ENCODE peak calls at places on chromosomes 4 and X, in four cellular contexts. One of them, this sample, is unnamed.

GRCh38 chrX:43456056-43456455 is 200.0 kb upstream of the MAOA start:
- DNase-seq in RWPE1: no peak
- DNase-seq in pancreas: no peak
- DNase-seq in Karpas-422: no peak
- DNase-seq in this sample: no peak

GRCh38 chr4:98113005-98113404 is 30.3 kb downstream of the STPG2 start:
- DNase-seq in Karpas-422: peak; percentile 67
- DNase-seq in RWPE1: no peak
- DNase-seq in pancreas: no peak
- DNase-seq in this sample: no peak

GRCh38 chrX:97199501-97199900 is 315.8 kb downstream of the RPA4 start:
- DNase-seq in pancreas: no peak
- DNase-seq in Karpas-422: no peak
- DNase-seq in RWPE1: no peak
- DNase-seq in this sample: no peak

GRCh38 chr4:125316391-125316780 is 1.6 kb downstream of the FAT4 start:
- DNase-seq in pancreas: peak; percentile 24
- DNase-seq in RWPE1: peak; percentile 34
- DNase-seq in Karpas-422: no peak
- DNase-seq in this sample: peak; percentile 56

GRCh38 chrX:63250253-63250868 is 100.8 kb downstream of the SPIN4 start:
- DNase-seq in pancreas: peak; percentile 34
- DNase-seq in RWPE1: peak; percentile 10
- DNase-seq in Karpas-422: peak; percentile 92
- DNase-seq in this sample: no peak

GRCh38 chr4:2266181-2266580 is 4.3 kb upstream of the MXD4 start:
- DNase-seq in pancreas: no peak
- DNase-seq in RWPE1: no peak
- DNase-seq in Karpas-422: no peak
- DNase-seq in this sample: peak; percentile 66

GRCh38 chr4:154616731-154617130 is 4.3 kb upstream of the FGG start:
- DNase-seq in Karpas-422: no peak
- DNase-seq in pancreas: no peak
- DNase-seq in RWPE1: no peak
- DNase-seq in this sample: no peak

GRCh38 chrX:11406109-11406755 is 113.0 kb downstream of the AMELX start:
- DNase-seq in pancreas: no peak
- DNase-seq in RWPE1: no peak
- DNase-seq in Karpas-422: no peak
- DNase-seq in this sample: no peak

GRCh38 chrX:129108936-129109335 is 414.4 kb downstream of the SMARCA1 start:
- DNase-seq in Karpas-422: no peak
- DNase-seq in pancreas: no peak
- DNase-seq in RWPE1: no peak
- DNase-seq in this sample: no peak

GRCh38 chr4:13483142-13484044 is 747 bp downstream of the RAB28 start:
- DNase-seq in RWPE1: peak; percentile 27
- DNase-seq in Karpas-422: peak; percentile 77
- DNase-seq in pancreas: no peak
- DNase-seq in this sample: peak; percentile 55

GRCh38 chr4:108006361-108006760 is 16.7 kb downstream of the HADH start:
- DNase-seq in pancreas: no peak
- DNase-seq in RWPE1: no peak
- DNase-seq in Karpas-422: no peak
- DNase-seq in this sample: no peak

GRCh38 chr4:181832305-181832704 is 410.9 kb upstream of the TENM3 start:
- DNase-seq in RWPE1: no peak
- DNase-seq in pancreas: no peak
- DNase-seq in Karpas-422: no peak
- DNase-seq in this sample: no peak

GRCh38 chrX:103211012-103211715 is 3.7 kb upstream of the BEX4 start:
- DNase-seq in pancreas: peak; percentile 18
- DNase-seq in RWPE1: peak; percentile 15
- DNase-seq in Karpas-422: peak; percentile 77
- DNase-seq in this sample: no peak

GRCh38 chr4:55075376-55075775 is 50.0 kb downstream of the KDR start:
- DNase-seq in RWPE1: no peak
- DNase-seq in pancreas: no peak
- DNase-seq in Karpas-422: no peak
- DNase-seq in this sample: no peak
- H3K27ac ChIP-seq in RWPE1: no peak overlapping the region
- H3K27ac ChIP-seq in pancreas: no peak overlapping the region
- H3K27ac ChIP-seq in Karpas-422: no peak overlapping the region
- H3K27ac ChIP-seq in this sample: no peak overlapping the region

DNA sequence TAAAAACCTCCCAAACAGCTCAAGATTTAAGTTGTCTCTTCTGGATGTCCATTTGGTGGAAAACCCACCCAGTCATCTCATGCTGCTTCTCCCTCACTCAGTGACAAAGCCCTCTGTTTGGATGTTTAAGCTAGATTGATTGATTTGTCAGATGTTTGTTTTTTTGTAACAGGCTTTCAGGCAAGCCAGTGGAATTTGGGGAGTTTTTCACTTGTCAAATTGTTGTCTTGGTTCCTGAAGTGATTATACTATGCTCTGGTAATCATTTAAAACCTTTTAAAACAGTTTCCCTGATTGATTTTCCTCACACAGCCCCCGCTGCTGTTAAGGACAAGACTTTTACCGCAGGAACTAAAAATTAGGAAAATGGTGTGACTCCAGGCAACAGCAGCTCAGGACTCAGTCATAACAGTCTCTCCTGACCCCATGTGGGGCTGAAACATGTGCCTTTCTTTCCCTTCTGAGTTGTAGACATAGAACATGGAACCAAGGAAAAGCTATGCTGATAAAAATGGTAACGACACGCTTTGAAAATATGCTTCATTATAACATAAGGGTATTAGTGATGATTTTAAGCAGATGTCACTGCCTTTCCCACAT is 40.8 kb upstream of the SETD7 start:
- DNase-seq in Karpas-422: no peak
- DNase-seq in pancreas: no peak
- DNase-seq in RWPE1: no peak
- DNase-seq in this sample: no peak
- H3K27ac ChIP-seq in Karpas-422: no peak overlapping the region
- H3K27ac ChIP-seq in pancreas: no peak overlapping the region
- H3K27ac ChIP-seq in RWPE1: no peak overlapping the region
- H3K27ac ChIP-seq in this sample: no peak overlapping the region

DNA sequence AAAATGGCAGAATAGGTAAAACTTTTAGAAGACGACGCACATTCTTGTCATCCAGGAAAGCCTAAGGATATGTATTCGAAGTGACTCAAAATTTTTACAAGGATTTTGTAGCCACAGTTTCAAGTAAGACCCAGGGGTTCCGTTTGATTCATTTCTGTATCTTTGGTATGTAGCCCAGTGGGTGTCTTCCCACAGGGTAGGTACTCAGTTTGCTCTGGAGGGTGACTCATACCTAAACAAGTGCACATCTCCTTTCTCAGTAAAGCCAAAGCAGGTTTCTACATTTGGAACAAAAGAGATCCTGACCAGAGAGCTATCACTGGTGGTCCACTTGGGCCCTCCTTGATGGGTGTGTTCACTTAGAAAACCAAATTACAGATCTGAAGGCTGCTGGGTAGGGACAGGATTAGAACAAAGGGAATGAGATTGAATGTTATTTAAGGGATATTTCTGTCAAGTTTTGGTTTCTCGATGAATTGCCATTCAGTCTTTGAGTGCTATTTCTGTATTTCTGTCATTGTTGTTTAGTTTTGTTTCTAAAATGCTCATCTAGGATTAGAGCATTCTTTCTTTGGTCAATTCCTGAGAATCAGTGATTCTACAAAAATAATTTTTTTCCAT is 56.1 kb downstream of the PLS3 start:
- DNase-seq in Karpas-422: no peak
- DNase-seq in RWPE1: peak; percentile 38
- DNase-seq in pancreas: no peak
- DNase-seq in this sample: no peak
- H3K27ac ChIP-seq in Karpas-422: no peak overlapping the region
- H3K27ac ChIP-seq in RWPE1: no peak overlapping the region
- H3K27ac ChIP-seq in pancreas: no peak overlapping the region
- H3K27ac ChIP-seq in this sample: peak overlapping the region; percentile 23

DNA sequence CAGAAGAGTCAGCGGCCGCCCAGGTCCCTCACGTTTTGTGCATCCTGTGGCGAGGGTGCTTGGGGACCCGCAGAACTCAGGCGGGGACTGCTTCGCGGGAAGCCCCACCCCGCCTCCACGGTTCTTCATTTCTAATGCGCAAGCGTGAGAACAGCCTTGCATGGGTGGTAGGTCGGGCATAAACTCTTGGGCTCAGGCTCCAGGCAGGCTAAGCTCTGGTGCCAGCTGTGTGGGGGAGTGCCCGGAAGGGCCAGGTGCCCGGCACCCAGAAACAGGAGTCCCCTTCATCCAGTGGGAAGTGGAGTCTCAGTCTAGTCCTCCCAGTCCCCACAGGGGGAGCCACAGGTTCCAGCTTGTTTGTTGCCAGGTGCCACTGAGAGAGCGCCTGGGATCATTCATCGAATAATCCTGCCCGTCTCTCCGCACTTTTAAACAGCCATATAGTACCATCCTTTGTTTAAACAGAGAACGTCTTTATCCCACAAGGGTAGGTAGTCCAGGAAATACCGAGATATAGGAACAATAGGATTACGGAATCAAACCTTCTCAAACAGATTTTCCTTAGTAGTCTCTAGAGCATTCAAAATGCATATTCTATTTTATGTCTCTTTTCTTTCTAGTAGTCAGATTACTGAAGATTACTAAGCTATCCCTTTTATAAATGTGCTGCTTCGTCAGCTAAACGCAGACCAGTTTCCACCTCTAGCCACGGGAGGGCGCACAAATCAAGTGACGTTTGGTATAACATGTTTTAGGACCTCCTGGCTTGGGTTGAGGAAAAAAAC is 12.7 kb upstream of the RBBP7 start:
- DNase-seq in pancreas: peak; percentile 54
- DNase-seq in RWPE1: peak; percentile 31
- DNase-seq in Karpas-422: peak; percentile 93
- DNase-seq in this sample: peak; percentile 69
- H3K27ac ChIP-seq in pancreas: peak overlapping the region; percentile 5
- H3K27ac ChIP-seq in RWPE1: peak overlapping the region; percentile 79
- H3K27ac ChIP-seq in Karpas-422: peak overlapping the region; percentile 60
- H3K27ac ChIP-seq in this sample: no peak overlapping the region

DNA sequence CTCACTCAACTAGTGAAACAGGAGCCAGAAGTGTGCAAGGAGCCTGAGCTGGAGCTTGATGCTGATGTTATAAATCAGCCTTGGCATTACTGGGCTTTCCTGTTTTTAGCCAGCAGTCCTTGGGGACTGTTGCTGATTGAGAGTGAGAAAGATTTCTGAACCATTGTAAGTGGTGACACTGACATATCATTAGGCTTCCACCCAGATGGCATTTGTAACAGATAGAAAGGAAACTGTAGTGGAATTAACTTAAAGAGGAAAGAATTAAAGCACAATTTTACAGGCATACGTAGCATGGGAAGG is 100.7 kb upstream of the LIMCH1 start:
- DNase-seq in Karpas-422: no peak
- DNase-seq in pancreas: no peak
- DNase-seq in RWPE1: no peak
- DNase-seq in this sample: no peak
- H3K27ac ChIP-seq in Karpas-422: no peak overlapping the region
- H3K27ac ChIP-seq in pancreas: no peak overlapping the region
- H3K27ac ChIP-seq in RWPE1: no peak overlapping the region
- H3K27ac ChIP-seq in this sample: no peak overlapping the region

DNA sequence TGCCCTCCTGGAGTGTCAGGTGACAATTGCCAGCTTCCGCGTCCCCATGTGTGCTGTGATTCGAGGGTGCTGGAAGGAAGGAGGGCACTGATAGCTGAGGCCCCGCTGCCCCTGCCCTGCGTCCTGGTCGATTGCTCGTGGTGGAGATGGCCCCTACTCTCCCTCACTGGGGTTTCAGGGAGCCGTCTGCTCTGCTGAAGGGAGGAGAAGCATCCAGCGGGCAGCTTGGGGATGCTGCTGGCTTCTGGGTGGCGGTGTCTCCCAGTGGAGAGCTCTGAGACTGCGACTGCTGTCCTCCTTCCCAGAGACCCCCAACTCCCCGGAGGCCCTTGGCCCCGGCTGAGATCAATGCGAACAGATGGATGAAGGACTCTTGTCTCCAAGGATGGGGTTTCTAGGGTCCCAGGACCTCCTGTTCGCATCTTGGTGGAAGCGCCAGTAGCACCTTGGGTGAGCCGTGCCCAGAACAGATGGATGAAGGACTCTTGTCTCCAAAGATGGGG is 98.6 kb downstream of the PSAPL1 start:
- DNase-seq in pancreas: no peak
- DNase-seq in RWPE1: no peak
- DNase-seq in Karpas-422: no peak
- DNase-seq in this sample: no peak
- H3K27ac ChIP-seq in pancreas: no peak overlapping the region
- H3K27ac ChIP-seq in RWPE1: no peak overlapping the region
- H3K27ac ChIP-seq in Karpas-422: no peak overlapping the region
- H3K27ac ChIP-seq in this sample: no peak overlapping the region

DNA sequence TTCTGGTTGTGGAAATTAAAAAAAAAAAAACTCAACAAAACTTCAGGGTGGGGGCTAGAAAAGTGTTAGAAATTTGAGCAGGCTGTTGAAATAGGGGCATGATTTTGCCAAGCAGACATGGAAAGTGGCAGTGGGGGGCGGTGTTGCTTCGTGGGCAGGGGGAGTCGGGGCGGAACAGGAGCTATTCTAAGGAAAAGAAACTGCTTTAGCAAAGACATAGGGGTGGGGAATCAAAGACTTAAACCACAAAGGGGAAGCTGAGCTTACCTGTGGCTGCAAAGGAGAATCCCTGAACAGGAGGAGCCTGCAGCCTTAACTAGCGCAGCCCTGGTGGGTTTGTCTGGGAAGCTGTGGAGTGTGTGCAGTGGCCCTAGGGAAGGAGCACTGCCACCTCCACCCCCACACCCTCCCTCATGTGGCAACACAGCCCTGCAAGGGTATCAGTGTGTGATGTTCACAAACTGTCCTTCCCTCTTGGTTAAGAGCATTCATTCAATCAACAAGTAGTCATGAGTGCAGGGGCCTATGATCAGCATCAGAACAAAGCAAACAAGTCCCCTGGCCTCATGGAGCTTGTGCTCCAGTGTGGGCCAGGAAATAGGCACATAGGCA is 20.5 kb downstream of the SEL1L3 start:
- DNase-seq in Karpas-422: peak; percentile 87
- DNase-seq in pancreas: no peak
- DNase-seq in RWPE1: no peak
- DNase-seq in this sample: no peak
- H3K27ac ChIP-seq in Karpas-422: peak overlapping the region; percentile 97
- H3K27ac ChIP-seq in pancreas: no peak overlapping the region
- H3K27ac ChIP-seq in RWPE1: no peak overlapping the region
- H3K27ac ChIP-seq in this sample: no peak overlapping the region

GRCh38 chrX:38278682-38279081 is 48.6 kb downstream of the RPGR start:
- DNase-seq in RWPE1: no peak
- DNase-seq in pancreas: no peak
- DNase-seq in Karpas-422: no peak
- DNase-seq in this sample: no peak
- H3K27ac ChIP-seq in RWPE1: no peak overlapping the region
- H3K27ac ChIP-seq in pancreas: no peak overlapping the region
- H3K27ac ChIP-seq in Karpas-422: no peak overlapping the region
- H3K27ac ChIP-seq in this sample: no peak overlapping the region

GRCh38 chr4:24910504-24910903 is 2.3 kb downstream of the CCDC149 start:
- DNase-seq in pancreas: no peak
- DNase-seq in Karpas-422: no peak
- DNase-seq in RWPE1: no peak
- DNase-seq in this sample: no peak

GRCh38 chr4:24915121-24915922 is 2.5 kb upstream of the CCDC149 start:
- DNase-seq in pancreas: no peak
- DNase-seq in RWPE1: no peak
- DNase-seq in Karpas-422: no peak
- DNase-seq in this sample: no peak

GRCh38 chr4:24912252-24913098 is at the start of gene CCDC149:
- DNase-seq in RWPE1: peak; percentile 60
- DNase-seq in Karpas-422: no peak
- DNase-seq in pancreas: peak; percentile 93
- DNase-seq in this sample: peak; percentile 84

GRCh38 chr4:24914460-24914859 is 1.6 kb upstream of the CCDC149 start:
- DNase-seq in Karpas-422: no peak
- DNase-seq in RWPE1: no peak
- DNase-seq in pancreas: no peak
- DNase-seq in this sample: no peak

GRCh38 chr4:24913099-24913445 is 230 bp upstream of the CCDC149 start:
- DNase-seq in RWPE1: no peak
- DNase-seq in pancreas: peak; percentile 18
- DNase-seq in Karpas-422: no peak
- DNase-seq in this sample: no peak
- H3K27ac ChIP-seq in RWPE1: peak overlapping the region; percentile 53
- H3K27ac ChIP-seq in pancreas: peak overlapping the region; percentile 74
- H3K27ac ChIP-seq in Karpas-422: no peak overlapping the region
- H3K27ac ChIP-seq in this sample: peak overlapping the region; percentile 85